ENCODE peak calls at places on chromosomes 4 and X, in four cellular contexts. Q is astrocyte; H is Panc1; Z is CD8-positive, alpha-beta memory T cell. R is an unnamed sample. For H3K4me1, the result is how much of the 10 kb centered on the place peaks cover.

GRCh38 chr4:86615501-86615900 is 21.4 kb downstream of the PTPN13 start:
- DNase-seq in Z (no peak), H (no peak), Q (no peak), R (no peak)

GRCh38 chr4:98733601-98734000 is 75.2 kb upstream of the TSPAN5 start:
- DNase-seq in Z (no peak), Q (no peak), H (no peak), R (no peak)

GRCh38 chr4:3708103-3708510 is 58.1 kb upstream of the ADRA2C start:
- DNase-seq in H (no peak), Q (no peak), Z (no peak), R (no peak)

GRCh38 chr4:145804134-145804533 is 124.2 kb downstream of the C4orf51 start:
- DNase-seq in Z (no peak), Q (peak), H (no peak), R (no peak)

GRCh38 chrX:135931644-135932487 is 38.4 kb downstream of the SAGE1 start:
- DNase-seq in H (peak), Q (no peak), Z (peak), R (peak)

GRCh38 chr4:165184220-165184619 is 23.1 kb upstream of the KLHL2 start:
- DNase-seq in H (no peak), Q (no peak), Z (no peak), R (no peak)

GRCh38 chr4:30903493-30903892 is 183.3 kb downstream of the PCDH7 start:
- DNase-seq in H (no peak), Q (peak), Z (no peak), R (no peak)

GRCh38 chr4:766152-766515 is 59.8 kb downstream of the CPLX1 start:
- DNase-seq in Q (peak), H (no peak), Z (no peak), R (no peak)

GRCh38 chr4:80184053-80184790 is 13.1 kb upstream of the PRDM8 start:
- DNase-seq in H (no peak), Q (peak), Z (peak), R (peak)

GRCh38 chr4:13344216-13344615 is 139.9 kb downstream of the RAB28 start:
- DNase-seq in H (no peak), Q (no peak), Z (no peak), R (no peak)

GRCh38 chrX:22999696-23000223 is at the start of gene DDX53:
- DNase-seq in H (no peak), Z (no peak), Q (no peak), R (no peak)

GRCh38 chrX:49001521-49002090 is 458 bp downstream of the GRIPAP1 start:
- DNase-seq in H (no peak), Z (peak), Q (peak), R (peak)

GRCh38 chr4:151901631-151902030 is 140.8 kb upstream of the GATB start:
- DNase-seq in Q (no peak), Z (no peak), H (no peak), R (no peak)

GRCh38 chr4:56372774-56373173 is 14.5 kb downstream of the AASDH start:
- DNase-seq in Q (peak), Z (no peak), H (no peak), R (no peak)

GRCh38 chr4:106986486-106986885 is 49.6 kb downstream of the DKK2 start:
- DNase-seq in H (no peak), Z (no peak), Q (peak), R (no peak)

GRCh38 chrX:50629774-50630173 is 159.1 kb upstream of the DGKK start:
- DNase-seq in Q (no peak), H (no peak), Z (no peak), R (no peak)

GRCh38 chrX:15714529-15714928 is 23.5 kb upstream of the CA5B start:
- DNase-seq in Q (no peak), Z (no peak), H (no peak), R (no peak)

GRCh38 chr4:175386776-175387507 is 425.1 kb downstream of the GPM6A start:
- DNase-seq in H (no peak), Z (no peak), Q (no peak), R (no peak)

GRCh38 chr4:123398151-123398802 is 1.7 kb downstream of the SPRY1 start:
- DNase-seq in Q (peak), H (no peak), Z (peak), R (peak)

GRCh38 chr4:141499454-141499853 is 136.9 kb upstream of the IL15 start:
- DNase-seq in Z (no peak), H (no peak), Q (no peak), R (no peak)

GRCh38 chr4:151218343-151218742 is 58.6 kb upstream of the PRSS48 start:
- DNase-seq in Z (no peak), H (no peak), Q (peak), R (no peak)

GRCh38 chr4:174460684-174461083 is 61.6 kb downstream of the HPGD start:
- DNase-seq in Z (no peak), Q (peak), H (no peak), R (no peak)

GRCh38 chr4:111323916-111324315 is 701.0 kb upstream of the PITX2 start:
- DNase-seq in H (no peak), Q (peak), Z (no peak), R (no peak)

GRCh38 chrX:15849555-15849954 is 5.1 kb downstream of the AP1S2 start:
- DNase-seq in H (no peak), Z (no peak), Q (no peak), R (no peak)

GRCh38 chrX:73943572-73943899 is 360.4 kb upstream of the ZCCHC13 start:
- DNase-seq in Q (no peak), H (no peak), Z (no peak), R (no peak)

GRCh38 chr4:37068580-37068979 is 176.0 kb upstream of the NWD2 start:
- DNase-seq in Z (no peak), H (no peak), Q (no peak), R (no peak)

GRCh38 chr4:179626687-179627086 is 2184.4 kb upstream of the AGA start:
- DNase-seq in Z (no peak), H (no peak), Q (no peak), R (no peak)

GRCh38 chr4:96916731-96917130 is 1076.8 kb downstream of the PDHA2 start:
- DNase-seq in H (no peak), Q (no peak), Z (no peak), R (no peak)

GRCh38 chr4:146134761-146135160 is 40.8 kb upstream of the LSM6 start:
- DNase-seq in Z (no peak), Q (peak), H (no peak), R (no peak)

DNA sequence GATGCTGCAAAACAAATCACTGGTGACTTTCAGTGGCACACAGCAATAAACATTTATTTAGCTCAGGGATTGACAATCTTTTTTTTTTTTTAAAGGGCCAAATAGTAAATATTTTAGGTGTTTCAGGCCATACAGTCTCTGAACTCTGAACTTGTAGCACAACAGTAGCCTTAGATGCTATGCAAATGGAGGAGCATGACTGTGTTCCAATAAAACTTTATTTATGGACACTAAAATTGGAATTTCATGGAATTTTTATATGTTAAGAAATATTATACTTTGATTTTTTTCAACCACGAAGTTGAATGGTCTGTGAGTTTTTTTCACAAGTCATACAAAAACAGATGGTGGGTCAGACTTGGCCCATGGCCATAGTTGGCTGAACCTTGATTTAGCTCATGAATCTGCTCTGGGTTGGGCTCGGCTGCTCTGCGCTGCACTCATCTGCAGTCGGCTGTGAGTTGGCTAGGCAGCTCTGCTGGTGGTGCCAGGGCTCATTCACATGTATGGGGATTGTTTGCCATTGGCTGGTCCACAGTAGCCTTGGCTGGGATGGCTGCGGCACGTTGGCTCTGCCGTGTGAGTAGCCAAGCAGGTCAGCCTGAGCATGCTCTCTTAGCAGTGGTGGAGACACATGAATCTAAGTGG is 231.7 kb upstream of the PGRMC2 start:
- DNase-seq in Z (no peak), Q (peak), H (no peak), R (no peak)
- H3K4me1 ChIP-seq in Z (under half), Q (half or more), H (under half), R (under half)

DNA sequence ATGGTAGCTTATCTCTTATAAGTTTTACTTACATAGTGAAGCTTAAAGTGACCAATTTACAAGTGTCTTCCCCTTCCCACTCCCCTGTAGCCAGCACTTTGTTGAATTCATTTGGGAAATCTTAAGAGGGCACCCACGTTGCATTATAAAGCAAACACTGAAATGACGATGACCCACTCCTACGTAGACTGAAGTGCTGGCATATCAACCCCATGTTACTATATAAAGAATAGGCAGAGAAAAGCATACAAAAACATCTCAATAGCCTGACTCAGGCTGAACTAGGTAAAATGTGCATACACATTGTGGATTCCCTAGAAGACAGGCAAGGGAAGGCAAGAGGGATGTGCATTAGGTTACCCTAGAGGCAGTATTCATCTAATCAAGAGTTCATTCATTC is 313.4 kb downstream of the TENM3 start:
- DNase-seq in H (no peak), Z (no peak), Q (peak), R (no peak)
- H3K4me1 ChIP-seq in H (under half), Z (under half), Q (under half), R (under half)

DNA sequence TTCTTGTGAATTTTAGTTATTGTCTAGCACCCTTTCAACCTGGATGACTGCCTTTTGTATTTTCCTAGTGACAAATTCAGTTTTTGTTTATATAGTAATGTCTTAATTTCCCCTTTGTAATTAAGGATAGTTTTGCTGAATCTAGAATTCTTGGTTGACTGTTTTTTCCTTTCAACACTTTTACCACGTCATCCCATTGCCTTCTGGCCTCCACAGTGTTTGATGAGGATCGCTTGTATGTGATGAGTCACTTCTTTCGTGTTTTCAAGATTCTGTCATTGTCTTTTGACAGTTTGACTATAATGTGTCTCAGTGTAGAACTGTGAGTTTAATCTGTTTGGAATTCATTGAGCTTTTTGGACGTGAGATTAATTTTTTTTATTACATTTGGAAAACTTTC is 30.1 kb downstream of the KDM6A start:
- DNase-seq in H (peak), Q (peak), Z (no peak), R (no peak)
- H3K4me1 ChIP-seq in H (under half), Q (under half), Z (under half), R (under half)

DNA sequence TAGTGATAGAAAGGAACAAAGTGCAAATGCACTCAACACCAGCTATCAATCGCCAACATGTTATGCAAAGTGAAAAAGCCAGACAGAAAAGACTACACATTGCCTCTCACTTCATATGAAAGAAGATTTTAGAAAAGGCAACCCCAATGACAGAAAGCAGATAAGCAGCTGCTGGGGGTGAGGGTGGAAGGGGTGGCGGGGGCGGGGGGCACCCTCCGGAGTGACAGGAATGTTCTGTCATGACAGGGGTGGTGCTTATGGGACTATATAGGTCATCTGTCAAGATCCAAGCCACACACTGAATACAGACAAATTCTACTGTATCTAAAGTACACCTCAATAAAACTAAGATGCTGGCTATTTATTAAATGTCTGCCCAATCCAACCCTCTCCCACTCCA is 10.7 kb downstream of the WDR1 start:
- DNase-seq in Z (no peak), Q (no peak), H (no peak), R (no peak)
- H3K4me1 ChIP-seq in Z (half or more), Q (half or more), H (under half), R (half or more)

GRCh38 chr4:140099993-140100392 is 54.0 kb downstream of the MAML3 start:
- DNase-seq in Q (no peak), Z (no peak), H (no peak), R (no peak)

GRCh38 chr4:140096483-140096861 is 57.5 kb downstream of the MAML3 start:
- DNase-seq in H (no peak), Z (no peak), Q (no peak), R (no peak)

GRCh38 chr4:140096921-140097320 is 57.1 kb downstream of the MAML3 start:
- DNase-seq in Z (no peak), H (no peak), Q (no peak), R (no peak)

GRCh38 chr4:140097572-140097971 is 56.4 kb downstream of the MAML3 start:
- DNase-seq in Z (no peak), Q (no peak), H (no peak), R (no peak)

GRCh38 chr4:140098481-140099132 is 55.4 kb downstream of the MAML3 start:
- DNase-seq in Z (no peak), Q (peak), H (no peak), R (no peak)
- H3K4me1 ChIP-seq in Z (under half), Q (half or more), H (under half), R (under half)

GRCh38 chr4:8439914-8440490 is 521 bp downstream of the ACOX3 start:
- DNase-seq in H (no peak), Q (no peak), Z (no peak), R (no peak)
- H3K4me1 ChIP-seq in H (under half), Q (under half), Z (under half), R (under half)

GRCh38 chr4:10532155-10532554 is 74.9 kb upstream of the ZNF518B start:
- DNase-seq in Z (no peak), H (no peak), Q (no peak), R (no peak)
- H3K4me1 ChIP-seq in Z (under half), H (under half), Q (under half), R (under half)